ENCODE peak calls at places on chromosomes 11 and 22, in seven cellular contexts. M, L, P, I, Y, N and R are unnamed samples.

GRCh38 chr22:49404576-49405199 is 423.0 kb downstream of the BRD1 start:
- DNase-seq in N (no peak), P (peak; percentile 70), I (no peak), Y (no peak), L (no peak), M (no peak), R (no peak)

GRCh38 chr11:76208829-76209670 is 2.7 kb upstream of the WNT11 start:
- DNase-seq in L (peak; percentile 64), Y (peak; percentile 68), N (peak; percentile 73), M (peak; percentile 15), P (peak; percentile 93), I (peak; percentile 69), R (peak; percentile 72)

GRCh38 chr11:111355956-111356659 is 23.0 kb downstream of the POU2AF1 start:
- DNase-seq in N (no peak), L (no peak), Y (no peak), M (no peak), P (no peak), I (no peak), R (no peak)

GRCh38 chr11:134658481-134659080 is 246.5 kb upstream of the B3GAT1 start:
- DNase-seq in L (no peak), I (no peak), P (no peak), N (no peak), M (no peak), Y (no peak), R (no peak)

GRCh38 chr22:30423296-30423958 is 2.1 kb upstream of the MTFP1 start:
- DNase-seq in N (no peak), Y (no peak), L (no peak), I (peak; percentile 40), M (no peak), P (peak; percentile 82), R (peak; percentile 37)

GRCh38 chr11:117180020-117180419 is 1.5 kb downstream of the SIDT2 start:
- DNase-seq in P (no peak), Y (peak; percentile 9), N (no peak), L (no peak), M (no peak), I (no peak), R (no peak)

GRCh38 chr11:89405629-89406028 is 85.5 kb downstream of the NOX4 start:
- DNase-seq in P (no peak), N (peak; percentile 4), L (no peak), Y (no peak), M (no peak), I (no peak), R (no peak)

GRCh38 chr11:3840289-3840869 is 380 bp downstream of the RHOG start:
- DNase-seq in P (peak; percentile 91), I (peak; percentile 30), L (no peak), N (no peak), M (no peak), Y (no peak), R (no peak)

GRCh38 chr11:93718057-93718563 is 23.2 kb downstream of the TAF1D start:
- DNase-seq in I (no peak), N (no peak), Y (no peak), L (peak; percentile 20), P (no peak), M (no peak), R (no peak)

GRCh38 chr22:42596376-42596775 is 18.3 kb downstream of the POLDIP3 start:
- DNase-seq in N (no peak), M (no peak), P (no peak), L (no peak), I (no peak), Y (no peak), R (no peak)

GRCh38 chr11:28289444-28289843 is 181.3 kb downstream of the METTL15 start:
- DNase-seq in N (no peak), L (no peak), P (no peak), I (no peak), Y (no peak), M (peak; percentile 22), R (no peak)

GRCh38 chr11:34359548-34359891 is 1.7 kb upstream of the ABTB2 start:
- DNase-seq in P (no peak), Y (no peak), M (no peak), N (no peak), I (no peak), L (no peak), R (no peak)

GRCh38 chr11:36478700-36479329 is 31.3 kb downstream of the TRAF6 start:
- DNase-seq in P (no peak), M (peak; percentile 55), N (peak; percentile 13), I (no peak), Y (peak; percentile 27), L (no peak), R (no peak)

GRCh38 chr11:64388911-64389310 is 29.9 kb downstream of the RPS6KA4 start:
- DNase-seq in L (no peak), I (no peak), P (no peak), N (no peak), Y (no peak), M (no peak), R (no peak)

GRCh38 chr22:39349967-39350802 is at the start of gene SYNGR1:
- DNase-seq in P (no peak), I (no peak), L (no peak), Y (peak; percentile 53), N (no peak), M (no peak), R (no peak)

GRCh38 chr22:28674121-28674563 is 5.5 kb downstream of the TTC28 start:
- DNase-seq in I (no peak), M (peak; percentile 18), Y (no peak), P (no peak), N (no peak), L (peak; percentile 56), R (no peak)

GRCh38 chr11:56817661-56818060 is 69.2 kb upstream of the OR9G4 start:
- DNase-seq in I (no peak), N (no peak), L (no peak), P (no peak), M (no peak), Y (no peak), R (no peak)

GRCh38 chr11:16881074-16881709 is 133.0 kb downstream of the PLEKHA7 start:
- DNase-seq in I (no peak), L (no peak), P (no peak), Y (no peak), N (peak; percentile 12), M (peak; percentile 12), R (no peak)

GRCh38 chr11:2943711-2944118 is 14.5 kb upstream of the PHLDA2 start:
- DNase-seq in Y (no peak), N (peak; percentile 16), I (no peak), L (no peak), M (no peak), P (peak; percentile 73), R (no peak)

GRCh38 chr11:100235085-100235484 is 452.0 kb upstream of the ARHGAP42 start:
- DNase-seq in I (no peak), N (no peak), L (no peak), P (no peak), Y (no peak), M (no peak), R (no peak)

GRCh38 chr22:37672920-37673453 is 2.4 kb upstream of the LGALS1 start:
- DNase-seq in L (no peak), Y (no peak), N (no peak), M (no peak), I (no peak), P (no peak), R (no peak)

GRCh38 chr22:24685804-24686203 is 82.8 kb downstream of the GGT1 start:
- DNase-seq in L (no peak), P (no peak), M (no peak), N (no peak), Y (no peak), I (no peak), R (no peak)

GRCh38 chr11:111960916-111961315 is 23.8 kb downstream of the DIXDC1 start:
- DNase-seq in L (no peak), M (no peak), N (no peak), Y (no peak), I (no peak), P (no peak), R (no peak)